ENCODE peak calls at places on chromosomes 11 and 22, in seven cellular contexts. B is ovary; Q is psoas muscle; S is PC-3; O is colonic mucosa; R is naive thymus-derived CD4-positive, alpha-beta T cell; W is IMR-90. C is an unnamed sample.

GRCh38 chr11:2109541-2110019 is 29.6 kb downstream of the IGF2 start:
- DNase-seq in R (no peak), B (no peak), Q (peak; percentile 59), O (no peak), S (no peak), W (no peak), C (no peak)

GRCh38 chr11:95750101-95750500 is 39.5 kb downstream of the FAM76B start:
- DNase-seq in W (no peak), Q (no peak), B (no peak), S (no peak), R (no peak), O (no peak), C (no peak)

GRCh38 chr11:61718046-61718531 is 34.3 kb upstream of the MYRF start:
- DNase-seq in R (no peak), W (no peak), O (no peak), B (no peak), S (no peak), Q (no peak), C (no peak)

GRCh38 chr22:30829901-30830550 is 135.4 kb downstream of the OSBP2 start:
- DNase-seq in B (no peak), R (no peak), S (peak; percentile 97), Q (no peak), O (no peak), W (peak; percentile 97), C (no peak)

GRCh38 chr11:533049-533585 is 2.3 kb downstream of the HRAS start:
- DNase-seq in W (no peak), S (no peak), R (no peak), B (no peak), O (no peak), Q (peak; percentile 53), C (no peak)

GRCh38 chr11:72012897-72013721 is 14.4 kb downstream of the IL18BP start:
- DNase-seq in O (no peak), Q (peak; percentile 89), S (peak; percentile 39), B (peak; percentile 79), R (no peak), W (peak; percentile 17), C (peak; percentile 73)

GRCh38 chr22:36010090-36010489 is 18.5 kb downstream of the RBFOX2 start:
- DNase-seq in B (no peak), O (no peak), W (no peak), Q (no peak), R (no peak), S (no peak), C (no peak)

GRCh38 chr11:11760838-11761237 is 80.9 kb upstream of the USP47 start:
- DNase-seq in R (no peak), W (no peak), Q (no peak), O (no peak), B (no peak), S (no peak), C (no peak)

GRCh38 chr22:23215294-23216204 is 35.2 kb downstream of the BCR start:
- DNase-seq in W (peak; percentile 64), O (no peak), S (peak; percentile 46), Q (no peak), R (no peak), B (peak; percentile 27), C (no peak)

GRCh38 chr22:35521358-35522264 is 19.0 kb upstream of the RASD2 start:
- DNase-seq in W (no peak), O (no peak), Q (no peak), B (no peak), R (no peak), S (peak; percentile 9), C (no peak)

GRCh38 chr11:120013325-120014250 is 124.3 kb downstream of the TRIM29 start:
- DNase-seq in Q (no peak), W (peak; percentile 10), S (peak; percentile 65), B (no peak), O (peak; percentile 63), R (no peak), C (peak; percentile 67)

GRCh38 chr11:78796956-78797355 is 222.3 kb upstream of the NARS2 start:
- DNase-seq in R (no peak), B (no peak), S (peak; percentile 99), O (no peak), Q (no peak), W (peak; percentile 100), C (no peak)

GRCh38 chr11:114738954-114739353 is 60.6 kb downstream of the NXPE2 start:
- DNase-seq in S (peak; percentile 71), W (peak; percentile 49), B (no peak), O (peak; percentile 61), Q (peak; percentile 57), R (no peak), C (peak; percentile 50)

GRCh38 chr11:114607753-114608459 is 12.3 kb upstream of the NXPE4 start:
- DNase-seq in Q (no peak), S (peak; percentile 36), O (peak; percentile 12), R (no peak), W (no peak), B (no peak), C (no peak)

GRCh38 chr11:128207861-128208321 is 379.5 kb downstream of the ETS1 start:
- DNase-seq in B (no peak), Q (no peak), W (peak; percentile 91), S (peak; percentile 99), O (no peak), R (no peak), C (no peak)

GRCh38 chr22:48772286-48772907 is 1055.3 kb downstream of the BRD1 start:
- DNase-seq in S (no peak), O (no peak), Q (no peak), B (no peak), R (no peak), W (no peak), C (no peak)

GRCh38 chr11:119421941-119422504 is 949 bp downstream of the THY1 start:
- DNase-seq in R (no peak), Q (no peak), B (no peak), S (no peak), W (peak; percentile 24), O (no peak), C (no peak)

GRCh38 chr11:35602979-35603378 is 15.3 kb upstream of the FJX1 start:
- DNase-seq in B (no peak), R (no peak), Q (no peak), S (no peak), W (no peak), O (no peak), C (no peak)

GRCh38 chr11:84720706-84721402 is 906.3 kb downstream of the DLG2 start:
- DNase-seq in B (peak; percentile 14), O (peak; percentile 29), S (no peak), R (peak; percentile 16), W (no peak), Q (peak; percentile 67), C (no peak)

GRCh38 chr11:130448039-130448415 is 418 bp upstream of the ADAMTS15 start:
- DNase-seq in B (no peak), R (no peak), W (no peak), Q (no peak), S (no peak), O (no peak), C (no peak)

GRCh38 chr11:67117667-67118058 is 1.4 kb upstream of the KDM2A start:
- DNase-seq in R (peak; percentile 44), Q (peak; percentile 70), B (peak; percentile 35), S (no peak), O (peak; percentile 38), W (no peak), C (no peak)

GRCh38 chr11:65557280-65558001 is 718 bp downstream of the LTBP3 start:
- DNase-seq in Q (peak; percentile 61), B (peak; percentile 54), O (no peak), R (no peak), W (no peak), S (no peak), C (no peak)

GRCh38 chr11:133921513-133921912 is 35.3 kb downstream of the IGSF9B start:
- DNase-seq in O (no peak), W (no peak), R (no peak), B (no peak), Q (no peak), S (no peak), C (no peak)

GRCh38 chr11:74018331-74019005 is 9.6 kb upstream of the UCP3 start:
- DNase-seq in B (peak; percentile 86), R (no peak), Q (peak; percentile 98), O (peak; percentile 96), S (peak; percentile 88), W (peak; percentile 87), C (peak; percentile 97)

GRCh38 chr11:35387341-35387982 is 31.9 kb downstream of the SLC1A2 start:
- DNase-seq in S (peak; percentile 9), Q (no peak), B (no peak), R (no peak), O (no peak), W (peak; percentile 53), C (no peak)

GRCh38 chr22:23268139-23268712 is 87.9 kb downstream of the BCR start:
- DNase-seq in R (no peak), O (no peak), Q (no peak), S (no peak), W (no peak), B (no peak), C (no peak)

GRCh38 chr22:43507235-43507634 is 95.4 kb downstream of the MPPED1 start:
- DNase-seq in W (no peak), B (no peak), O (no peak), Q (no peak), R (no peak), S (no peak), C (no peak)
- H3K27ac ChIP-seq in W (no peak overlapping the region), B (no peak overlapping the region), O (no peak overlapping the region), Q (no peak overlapping the region), R (no peak overlapping the region), S (no peak overlapping the region), C (no peak overlapping the region)

GRCh38 chr22:41863472-41863871 is 30.6 kb downstream of the SREBF2 start:
- DNase-seq in B (no peak), S (no peak), Q (no peak), W (no peak), R (no peak), O (no peak), C (no peak)

GRCh38 chr22:41862160-41862529 is 29.2 kb downstream of the SREBF2 start:
- DNase-seq in W (peak; percentile 23), R (peak; percentile 42), B (no peak), Q (no peak), O (no peak), S (no peak), C (no peak)

GRCh38 chr22:41857860-41858199 is 24.9 kb downstream of the SREBF2 start:
- DNase-seq in B (no peak), W (no peak), R (no peak), O (no peak), S (no peak), Q (no peak), C (no peak)

GRCh38 chr22:41857160-41857859 is 24.4 kb downstream of the SREBF2 start:
- DNase-seq in R (peak; percentile 71), Q (no peak), B (no peak), W (peak; percentile 72), S (peak; percentile 87), O (peak; percentile 65), C (peak; percentile 45)

GRCh38 chr22:41862530-41863266 is 29.8 kb downstream of the SREBF2 start:
- DNase-seq in W (peak; percentile 25), B (no peak), S (no peak), Q (no peak), O (no peak), R (no peak), C (no peak)
- H3K4me1 ChIP-seq in W (peaks cover 16% of the 10 kb centered on the region), B (peaks cover 9% of the 10 kb centered on the region), S (peaks cover 14% of the 10 kb centered on the region), Q (peaks cover 27% of the 10 kb centered on the region), O (no peaks in the 10 kb centered on the region), R (peaks cover 28% of the 10 kb centered on the region), C (peaks cover 5% of the 10 kb centered on the region)

GRCh38 chr11:70333206-70333605 is 62.7 kb downstream of the PPFIA1 start:
- DNase-seq in O (no peak), R (no peak), Q (no peak), S (no peak), B (no peak), W (peak; percentile 97), C (no peak)
- H3K36me3 ChIP-seq in O (peaks cover 11% of the 10 kb centered on the region), R (peaks cover 92% of the 10 kb centered on the region), Q (peaks cover 12% of the 10 kb centered on the region), S (peaks cover 86% of the 10 kb centered on the region), B (no peaks in the 10 kb centered on the region), W (peaks cover 46% of the 10 kb centered on the region), C (peaks cover 33% of the 10 kb centered on the region)

GRCh38 chr22:20396639-20397038 is 2.7 kb downstream of the ZNF74 start:
- DNase-seq in O (no peak), Q (no peak), R (no peak), W (peak; percentile 35), B (no peak), S (no peak), C (no peak)
- H3K27ac ChIP-seq in O (no peak overlapping the region), Q (no peak overlapping the region), R (no peak overlapping the region), W (no peak overlapping the region), B (no peak overlapping the region), S (no peak overlapping the region), C (no peak overlapping the region)

C was measured in small intestine.